ENCODE peak calls at places on chromosomes 5 and 9, in four cellular contexts. W, I, X and C are unnamed samples.

GRCh38 chr5:134005415-134006118 is 792 bp upstream of the VDAC1 start:
- DNase-seq in W (no peak), I (peak), X (peak), C (peak)

GRCh38 chr5:16721151-16722102 is 104.6 kb upstream of the RETREG1 start:
- DNase-seq in W (no peak), I (no peak), X (no peak), C (no peak)

GRCh38 chr9:133374612-133375115 is 1.2 kb downstream of the SURF4 start:
- DNase-seq in W (no peak), I (no peak), X (no peak), C (no peak)

GRCh38 chr9:22033012-22033630 is 24.0 kb upstream of the CDKN2B start:
- DNase-seq in W (no peak), I (no peak), X (no peak), C (no peak)

GRCh38 chr5:5929231-5929630 is 449.1 kb downstream of the MED10 start:
- DNase-seq in W (no peak), I (no peak), X (no peak), C (no peak)

GRCh38 chr5:41457094-41457493 is 53.3 kb downstream of the PLCXD3 start:
- DNase-seq in W (no peak), I (no peak), X (no peak), C (no peak)

GRCh38 chr5:151772868-151773561 is 1.3 kb downstream of the G3BP1 start:
- DNase-seq in W (no peak), I (no peak), X (no peak), C (no peak)

GRCh38 chr9:27497883-27498553 is 26.1 kb upstream of the IFNK start:
- DNase-seq in W (no peak), I (no peak), X (no peak), C (no peak)

GRCh38 chr5:56737002-56737621 is 78.2 kb upstream of the MAP3K1 start:
- DNase-seq in W (no peak), I (no peak), X (no peak), C (no peak)

GRCh38 chr5:24633705-24634325 is 11.0 kb downstream of the CDH10 start:
- DNase-seq in W (peak), I (peak), X (no peak), C (no peak)

GRCh38 chr5:66769839-66770617 is 173.8 kb downstream of the MAST4 start:
- DNase-seq in W (no peak), I (peak), X (no peak), C (peak)

GRCh38 chr5:143771229-143772001 is 40.5 kb upstream of the HMHB1 start:
- DNase-seq in W (no peak), I (no peak), X (no peak), C (no peak)

GRCh38 chr5:52743012-52743411 is 44.7 kb upstream of the ITGA1 start:
- DNase-seq in W (no peak), I (no peak), X (no peak), C (no peak)

GRCh38 chr9:136079211-136079915 is 15.7 kb downstream of the NACC2 start:
- DNase-seq in W (no peak), I (no peak), X (no peak), C (peak)

GRCh38 chr5:9046756-9047481 is 499.0 kb downstream of the SEMA5A start:
- DNase-seq in W (no peak), I (no peak), X (no peak), C (no peak)

GRCh38 chr5:77230727-77231469 is 20.4 kb downstream of the PDE8B start:
- DNase-seq in W (no peak), I (peak), X (no peak), C (no peak)

GRCh38 chr9:98913044-98913443 is 30.7 kb upstream of the COL15A1 start:
- DNase-seq in W (no peak), I (no peak), X (no peak), C (no peak)

GRCh38 chr5:15948225-15948624 is 231.4 kb downstream of the MARCHF11 start:
- DNase-seq in W (no peak), I (no peak), X (no peak), C (no peak)

GRCh38 chr9:72012642-72013041 is 47.8 kb downstream of the C9orf57 start:
- DNase-seq in W (no peak), I (no peak), X (no peak), C (no peak)

GRCh38 chr5:132381614-132382013 is 12.1 kb downstream of the SLC22A5 start:
- DNase-seq in W (no peak), I (no peak), X (no peak), C (no peak)

GRCh38 chr9:93122721-93123221 is 11.3 kb downstream of the NINJ1 start:
- DNase-seq in W (no peak), I (no peak), X (no peak), C (no peak)

GRCh38 chr9:137916540-137916939 is 39.0 kb downstream of the CACNA1B start:
- DNase-seq in W (no peak), I (no peak), X (no peak), C (no peak)
- TF ChIP-seq POLR2A in W (no peak), I (no peak), X (no peak), C (no peak)

DNA sequence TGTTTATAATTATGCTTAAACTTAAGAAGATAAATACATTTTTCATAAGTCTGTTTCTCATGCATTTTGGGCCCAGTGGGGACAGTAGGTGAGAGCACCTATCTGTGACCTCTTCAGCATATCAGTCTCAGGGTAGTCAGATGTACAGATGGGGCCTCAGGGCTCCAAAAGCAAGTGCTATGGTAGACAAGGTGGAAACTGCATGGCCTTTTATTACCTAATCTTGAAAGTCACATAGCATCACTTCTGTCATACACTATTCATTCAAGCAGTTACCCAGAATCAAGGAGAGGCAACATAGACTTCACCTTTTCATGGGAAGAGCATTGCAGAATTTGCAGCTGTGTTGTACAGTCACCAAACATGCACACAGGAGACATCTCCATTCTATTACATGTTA is 94.8 kb downstream of the SV2C start:
- DNase-seq in W (no peak), I (no peak), X (no peak), C (no peak)
- H3K27ac ChIP-seq in W (no peak), I (no peak), X (no peak), C (no peak)

GRCh38 chr5:148831590-148832565 is 5.5 kb downstream of the ADRB2 start:
- DNase-seq in W (no peak), I (no peak), X (no peak), C (peak)

GRCh38 chr5:148829248-148829594 is 2.8 kb downstream of the ADRB2 start:
- DNase-seq in W (no peak), I (no peak), X (no peak), C (no peak)

GRCh38 chr5:148829734-148830133 is 3.3 kb downstream of the ADRB2 start:
- DNase-seq in W (no peak), I (no peak), X (no peak), C (no peak)

GRCh38 chr5:148828461-148829247 is 2.2 kb downstream of the ADRB2 start:
- DNase-seq in W (no peak), I (no peak), X (no peak), C (no peak)

DNA sequence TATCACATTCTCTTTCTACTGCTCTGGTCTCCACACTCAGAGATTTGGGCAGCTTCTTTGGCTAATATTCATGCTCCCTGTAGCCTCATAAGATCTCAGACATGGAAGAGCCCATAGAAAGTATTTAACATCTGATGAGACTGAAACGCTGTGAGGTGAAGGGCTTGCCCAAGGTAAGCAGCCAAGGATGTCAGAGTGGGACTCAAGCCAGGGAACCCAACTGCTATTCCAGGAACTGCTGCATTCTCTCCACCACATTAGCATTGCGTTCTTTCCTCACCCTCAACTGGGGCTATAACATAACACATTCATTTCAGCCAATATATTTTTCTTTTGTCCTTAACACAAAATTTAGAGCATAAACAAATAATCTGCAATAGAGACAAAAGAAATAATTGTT is 3.8 kb downstream of the ADRB2 start:
- DNase-seq in W (no peak), I (no peak), X (no peak), C (no peak)
- H3K4me3 ChIP-seq in W (no peak), I (no peak), X (peak), C (no peak)

DNA sequence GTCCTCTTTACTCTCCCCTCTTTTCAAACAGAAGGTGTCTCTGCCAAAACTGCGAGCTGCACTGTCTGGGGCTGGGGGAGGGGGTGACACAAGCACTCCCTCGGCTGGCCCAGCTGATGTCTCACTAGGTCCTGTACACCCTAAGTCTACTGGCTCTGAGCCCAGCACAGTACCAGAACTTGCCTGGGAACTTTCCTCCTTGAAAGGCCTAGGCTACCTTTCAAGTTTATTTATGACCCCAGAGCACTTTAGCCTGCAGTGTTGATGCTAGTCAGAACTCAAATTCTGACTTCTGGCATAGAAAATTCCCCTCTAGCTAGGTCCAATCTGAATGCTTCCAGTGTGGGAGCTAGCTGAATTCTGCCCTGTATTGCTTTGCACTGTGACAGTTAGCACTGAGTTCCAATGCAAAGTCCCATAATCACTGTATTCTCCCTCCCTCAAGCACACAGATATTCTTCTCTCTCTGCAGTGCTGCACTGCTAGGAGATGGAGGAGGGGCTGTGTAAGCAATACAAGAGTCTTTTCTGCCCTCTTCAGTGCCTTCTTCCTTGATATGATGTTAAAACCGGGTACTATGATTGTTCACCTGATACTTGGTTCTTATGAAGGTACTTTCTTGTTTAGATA is 10.5 kb downstream of the LURAP1L start:
- DNase-seq in W (peak), I (peak), X (peak), C (no peak)
- TF ChIP-seq POLR2A in W (no peak), I (no peak), X (no peak), C (no peak)